ENCODE peak calls at places on chromosome 1, in ten cellular contexts. L is NCI-H1417 treated with DMSO at 0.1 percent for 48 hours, F is amniotic epithelial cell, H is stomach, X is COLO829, Q is GM03348, C is sciatic nerve, K is left colon, G is putamen, P is GM19239. T is an unnamed sample.

GRCh38 chr1:18761948-18762905 is 97.2 kb downstream of the TAS1R2 start:
- DNase-seq in L (no peak), F (no peak), H (no peak), X (no peak), Q (no peak), C (no peak), K (no peak), G (no peak), P (no peak), T (no peak)

GRCh38 chr1:199550384-199551067 is 477.0 kb upstream of the NR5A2 start:
- DNase-seq in L (no peak), F (peak; percentile 21), H (no peak), X (peak; percentile 23), Q (peak; percentile 8), C (no peak), K (no peak), G (peak; percentile 1), P (no peak), T (no peak)

GRCh38 chr1:9846611-9847171 is 22.9 kb upstream of the CLSTN1 start:
- DNase-seq in L (no peak), F (no peak), H (no peak), X (no peak), Q (no peak), C (no peak), K (no peak), G (no peak), P (no peak), T (no peak)

GRCh38 chr1:1510912-1511532 is 940 bp upstream of the ATAD3A start:
- DNase-seq in L (no peak), F (peak; percentile 13), H (no peak), X (no peak), Q (no peak), C (no peak), K (peak; percentile 13), G (no peak), P (no peak), T (peak; percentile 44)

GRCh38 chr1:212485895-212486590 is 53.3 kb downstream of the NENF start:
- DNase-seq in L (peak; percentile 76), F (peak; percentile 90), H (peak; percentile 70), X (peak; percentile 42), Q (peak; percentile 78), C (no peak), K (peak; percentile 44), G (no peak), P (no peak), T (peak; percentile 68)

GRCh38 chr1:179217943-179218507 is 11.5 kb downstream of the ABL2 start:
- DNase-seq in L (no peak), F (peak; percentile 47), H (no peak), X (no peak), Q (peak; percentile 65), C (no peak), K (no peak), G (peak; percentile 23), P (no peak), T (no peak)

GRCh38 chr1:94801919-94802546 is 18.1 kb upstream of the SLC44A3 start:
- DNase-seq in L (no peak), F (peak; percentile 89), H (no peak), X (peak; percentile 38), Q (peak; percentile 70), C (no peak), K (peak; percentile 34), G (peak; percentile 72), P (no peak), T (peak; percentile 80)

GRCh38 chr1:67306547-67306946 is 1.1 kb upstream of the IL12RB2 start:
- DNase-seq in L (no peak), F (no peak), H (no peak), X (no peak), Q (no peak), C (no peak), K (no peak), G (no peak), P (no peak), T (no peak)

GRCh38 chr1:1238702-1239178 is 6.7 kb downstream of the B3GALT6 start:
- DNase-seq in L (no peak), F (no peak), H (no peak), X (no peak), Q (no peak), C (no peak), K (no peak), G (no peak), P (no peak), T (no peak)

GRCh38 chr1:53139911-53140310 is 2.5 kb downstream of the SLC1A7 start:
- DNase-seq in L (no peak), F (peak; percentile 96), H (no peak), X (no peak), Q (peak; percentile 34), C (no peak), K (no peak), G (no peak), P (no peak), T (no peak)

GRCh38 chr1:171563675-171564074 is 58.4 kb upstream of the MYOCOS start:
- DNase-seq in L (no peak), F (peak; percentile 95), H (no peak), X (no peak), Q (peak; percentile 25), C (no peak), K (no peak), G (no peak), P (no peak), T (no peak)

GRCh38 chr1:92831368-92831761 is 475 bp upstream of the RPL5 start:
- DNase-seq in L (no peak), F (no peak), H (no peak), X (no peak), Q (no peak), C (no peak), K (no peak), G (peak; percentile 7), P (no peak), T (no peak)

GRCh38 chr1:103859721-103860120 is 110.0 kb downstream of the AMY1C start:
- DNase-seq in L (no peak), F (no peak), H (no peak), X (no peak), Q (no peak), C (no peak), K (no peak), G (no peak), P (no peak), T (no peak)

GRCh38 chr1:225578247-225578646 is 74.7 kb downstream of the ENAH start:
- DNase-seq in L (no peak), F (peak; percentile 33), H (no peak), X (no peak), Q (no peak), C (no peak), K (no peak), G (no peak), P (no peak), T (no peak)

GRCh38 chr1:194908643-194909042 is 1699.6 kb downstream of the KCNT2 start:
- DNase-seq in L (no peak), F (peak; percentile 76), H (no peak), X (no peak), Q (no peak), C (no peak), K (no peak), G (no peak), P (no peak), T (no peak)

GRCh38 chr1:225882699-225883615 is 777 bp upstream of the TMEM63A start:
- DNase-seq in L (no peak), F (peak; percentile 42), H (peak; percentile 73), X (no peak), Q (peak; percentile 86), C (peak; percentile 77), K (peak; percentile 70), G (peak; percentile 49), P (peak; percentile 46), T (peak; percentile 11)

GRCh38 chr1:29752141-29752540 is 515.8 kb downstream of the PTPRU start:
- DNase-seq in L (no peak), F (no peak), H (no peak), X (no peak), Q (no peak), C (peak; percentile 21), K (no peak), G (no peak), P (no peak), T (no peak)

GRCh38 chr1:119225270-119225669 is 84.8 kb upstream of the WARS2 start:
- DNase-seq in L (no peak), F (no peak), H (no peak), X (no peak), Q (no peak), C (no peak), K (no peak), G (no peak), P (no peak), T (no peak)

GRCh38 chr1:226645279-226645976 is 93.7 kb downstream of the ITPKB start:
- DNase-seq in L (no peak), F (no peak), H (no peak), X (no peak), Q (no peak), C (peak; percentile 27), K (no peak), G (no peak), P (no peak), T (no peak)

GRCh38 chr1:52662645-52663313 is 29.8 kb downstream of the SHISAL2A start:
- DNase-seq in L (peak; percentile 78), F (peak; percentile 85), H (no peak), X (peak; percentile 94), Q (no peak), C (peak; percentile 19), K (no peak), G (no peak), P (no peak), T (peak; percentile 99)

GRCh38 chr1:5765997-5766913 is 226.0 kb downstream of the NPHP4 start:
- DNase-seq in L (no peak), F (no peak), H (no peak), X (no peak), Q (no peak), C (no peak), K (no peak), G (no peak), P (no peak), T (no peak)

GRCh38 chr1:47593598-47594285 is 155.9 kb downstream of the FOXD2 start:
- DNase-seq in L (no peak), F (no peak), H (no peak), X (no peak), Q (no peak), C (no peak), K (no peak), G (no peak), P (no peak), T (no peak)

GRCh38 chr1:210792703-210793102 is 341.2 kb downstream of the KCNH1 start:
- DNase-seq in L (no peak), F (peak; percentile 85), H (no peak), X (peak; percentile 69), Q (peak; percentile 72), C (no peak), K (no peak), G (peak; percentile 47), P (no peak), T (no peak)

GRCh38 chr1:178628637-178629548 is 96.2 kb upstream of the RALGPS2 start:
- DNase-seq in L (no peak), F (peak; percentile 80), H (no peak), X (no peak), Q (peak; percentile 86), C (no peak), K (no peak), G (no peak), P (no peak), T (no peak)

GRCh38 chr1:89524369-89525168 is at the start of gene LRRC8B:
- DNase-seq in L (no peak), F (peak; percentile 77), H (peak; percentile 92), X (peak; percentile 60), Q (peak; percentile 93), C (peak; percentile 96), K (peak; percentile 94), G (peak; percentile 91), P (peak; percentile 62), T (peak; percentile 79)

GRCh38 chr1:7110306-7110705 is 325.1 kb downstream of the CAMTA1 start:
- DNase-seq in L (no peak), F (no peak), H (no peak), X (no peak), Q (no peak), C (no peak), K (no peak), G (no peak), P (no peak), T (no peak)

GRCh38 chr1:35768350-35769187 is 1.2 kb downstream of the CLSPN start:
- DNase-seq in L (no peak), F (peak; percentile 12), H (no peak), X (no peak), Q (peak; percentile 9), C (no peak), K (no peak), G (no peak), P (no peak), T (peak; percentile 27)

GRCh38 chr1:12191242-12192032 is 24.6 kb downstream of the TNFRSF1B start:
- DNase-seq in L (no peak), F (no peak), H (no peak), X (no peak), Q (no peak), C (no peak), K (no peak), G (peak; percentile 39), P (no peak), T (no peak)